ENCODE peak calls at places on chromosomes 1 and 21, in nine cellular contexts. N, F, S, U, T, J, H, O and P are unnamed samples.

GRCh38 chr1:56194911-56195310 is 384.5 kb downstream of the PLPP3 start:
- DNase-seq in N (no peak), F (peak), S (no peak), U (no peak), T (no peak), J (no peak), H (no peak), O (no peak), P (no peak)

GRCh38 chr1:162676767-162677166 is 44.5 kb downstream of the DDR2 start:
- DNase-seq in N (no peak), F (no peak), S (no peak), U (no peak), T (no peak), J (no peak), H (no peak), O (no peak), P (no peak)

GRCh38 chr1:4063516-4063915 is 163.4 kb upstream of the C1orf174 start:
- DNase-seq in N (no peak), F (no peak), S (no peak), U (no peak), T (peak), J (no peak), H (no peak), O (no peak), P (no peak)

GRCh38 chr1:33256701-33257387 is 552 bp downstream of the ZNF362 start:
- DNase-seq in N (peak), F (peak), S (peak), U (peak), T (peak), J (peak), H (peak), O (peak), P (peak)

GRCh38 chr1:208211901-208212843 is 32.0 kb downstream of the PLXNA2 start:
- DNase-seq in N (no peak), F (peak), S (no peak), U (no peak), T (no peak), J (no peak), H (no peak), O (no peak), P (no peak)

GRCh38 chr1:228830954-228831481 is 95.7 kb downstream of the RHOU start:
- DNase-seq in N (peak), F (peak), S (peak), U (no peak), T (no peak), J (peak), H (no peak), O (peak), P (peak)

GRCh38 chr1:237035759-237036158 is 6.2 kb upstream of the RYR2 start:
- DNase-seq in N (no peak), F (no peak), S (no peak), U (no peak), T (no peak), J (no peak), H (no peak), O (no peak), P (no peak)

GRCh38 chr1:29383972-29384371 is 147.7 kb downstream of the PTPRU start:
- DNase-seq in N (no peak), F (peak), S (peak), U (no peak), T (no peak), J (no peak), H (no peak), O (no peak), P (no peak)

GRCh38 chr1:229434641-229435051 is 752 bp upstream of the ACTA1 start:
- DNase-seq in N (no peak), F (no peak), S (no peak), U (no peak), T (no peak), J (no peak), H (no peak), O (no peak), P (no peak)

GRCh38 chr1:63299387-63299786 is 23.0 kb upstream of the FOXD3 start:
- DNase-seq in N (no peak), F (no peak), S (no peak), U (no peak), T (no peak), J (no peak), H (no peak), O (no peak), P (no peak)

GRCh38 chr1:84675106-84675505 is 15.2 kb downstream of the SSX2IP start:
- DNase-seq in N (no peak), F (no peak), S (no peak), U (no peak), T (no peak), J (no peak), H (no peak), O (no peak), P (no peak)

GRCh38 chr1:62508187-62508758 is 71.4 kb downstream of the USP1 start:
- DNase-seq in N (peak), F (peak), S (peak), U (no peak), T (no peak), J (peak), H (no peak), O (peak), P (peak)

GRCh38 chr21:43890042-43890441 is 25.0 kb downstream of the AGPAT3 start:
- DNase-seq in N (no peak), F (no peak), S (no peak), U (peak), T (no peak), J (no peak), H (no peak), O (no peak), P (no peak)

GRCh38 chr1:98289296-98289695 is 368.5 kb upstream of the DPYD start:
- DNase-seq in N (no peak), F (no peak), S (no peak), U (no peak), T (no peak), J (no peak), H (no peak), O (no peak), P (no peak)

GRCh38 chr1:89565521-89565920 is 40.9 kb downstream of the LRRC8B start:
- DNase-seq in N (no peak), F (no peak), S (no peak), U (no peak), T (no peak), J (no peak), H (no peak), O (no peak), P (no peak)

GRCh38 chr1:97630968-97631367 is 289.9 kb downstream of the DPYD start:
- DNase-seq in N (no peak), F (no peak), S (no peak), U (no peak), T (no peak), J (no peak), H (no peak), O (no peak), P (peak)

GRCh38 chr21:42524341-42525227 is 10.9 kb downstream of the SLC37A1 start:
- DNase-seq in N (peak), F (peak), S (peak), U (peak), T (peak), J (peak), H (no peak), O (no peak), P (no peak)

GRCh38 chr1:150012611-150013010 is 2.1 kb upstream of the OTUD7B start:
- DNase-seq in N (no peak), F (peak), S (no peak), U (no peak), T (no peak), J (no peak), H (no peak), O (no peak), P (no peak)

GRCh38 chr1:86499987-86500593 is 31.4 kb downstream of the CLCA1 start:
- DNase-seq in N (peak), F (peak), S (no peak), U (no peak), T (no peak), J (no peak), H (no peak), O (no peak), P (no peak)

GRCh38 chr1:60916926-60917325 is 165.4 kb upstream of the NFIA start:
- DNase-seq in N (no peak), F (no peak), S (no peak), U (no peak), T (no peak), J (no peak), H (no peak), O (no peak), P (no peak)

GRCh38 chr1:239819075-239819474 is 272.6 kb upstream of the FMN2 start:
- DNase-seq in N (no peak), F (no peak), S (no peak), U (no peak), T (no peak), J (no peak), H (no peak), O (no peak), P (no peak)

GRCh38 chr21:46081022-46081861 is 16.7 kb upstream of the COL6A2 start:
- DNase-seq in N (no peak), F (peak), S (no peak), U (peak), T (no peak), J (no peak), H (peak), O (no peak), P (no peak)

GRCh38 chr1:111756124-111756513 is 418 bp downstream of the DDX20 start:
- DNase-seq in N (no peak), F (no peak), S (no peak), U (no peak), T (no peak), J (no peak), H (no peak), O (no peak), P (no peak)

DNA sequence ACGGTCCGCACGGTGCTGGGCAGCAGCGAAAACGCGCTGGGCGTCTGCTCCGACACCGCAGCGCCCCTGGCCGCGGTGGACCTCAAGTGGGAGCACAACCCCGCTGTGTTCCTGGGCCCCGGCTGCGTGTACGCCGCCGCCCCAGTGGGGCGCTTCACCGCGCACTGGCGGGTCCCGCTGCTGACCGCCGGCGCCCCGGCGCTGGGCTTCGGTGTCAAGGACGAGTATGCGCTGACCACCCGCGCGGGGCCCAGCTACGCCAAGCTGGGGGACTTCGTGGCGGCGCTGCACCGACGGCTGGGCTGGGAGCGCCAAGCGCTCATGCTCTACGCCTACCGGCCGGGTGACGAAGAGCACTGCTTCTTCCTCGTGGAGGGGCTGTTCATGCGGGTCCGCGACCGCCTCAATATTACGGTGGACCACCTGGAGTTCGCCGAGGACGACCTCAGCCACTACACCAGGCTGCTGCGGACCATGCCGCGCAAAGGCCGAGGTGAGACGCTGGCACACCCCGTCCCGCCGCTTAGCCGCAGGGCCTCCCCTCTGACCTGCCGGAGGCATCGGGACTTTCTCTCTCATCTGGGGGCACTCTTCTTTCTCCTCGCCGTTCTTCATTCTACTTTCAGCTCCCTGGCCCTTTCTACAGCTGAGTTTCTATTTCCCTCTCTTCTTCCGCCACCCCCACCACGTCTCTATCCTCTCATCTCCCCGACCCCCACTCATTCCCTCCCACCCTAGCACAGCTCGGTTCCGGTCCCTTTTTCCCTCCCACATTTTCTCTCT is 1.0 kb downstream of the NPR1 start:
- DNase-seq in N (no peak), F (no peak), S (no peak), U (peak), T (no peak), J (peak), H (peak), O (no peak), P (no peak)
- TF ChIP-seq CTCF in N (no peak), F (no peak), S (peak), U (peak), T (no peak), J (peak), H (peak), O (no peak), P (no peak)

GRCh38 chr1:109878531-109878930 is 32.1 kb upstream of the CSF1 start:
- DNase-seq in N (no peak), F (no peak), S (no peak), U (no peak), T (no peak), J (no peak), H (no peak), O (no peak), P (no peak)

GRCh38 chr1:109876617-109877319 is 33.9 kb upstream of the CSF1 start:
- DNase-seq in N (no peak), F (peak), S (peak), U (no peak), T (no peak), J (no peak), H (no peak), O (no peak), P (no peak)

GRCh38 chr1:109877776-109878175 is 32.9 kb upstream of the CSF1 start:
- DNase-seq in N (no peak), F (no peak), S (no peak), U (no peak), T (no peak), J (no peak), H (no peak), O (no peak), P (no peak)

GRCh38 chr1:109875874-109876273 is 34.8 kb upstream of the CSF1 start:
- DNase-seq in N (no peak), F (no peak), S (no peak), U (no peak), T (no peak), J (no peak), H (no peak), O (no peak), P (no peak)

DNA sequence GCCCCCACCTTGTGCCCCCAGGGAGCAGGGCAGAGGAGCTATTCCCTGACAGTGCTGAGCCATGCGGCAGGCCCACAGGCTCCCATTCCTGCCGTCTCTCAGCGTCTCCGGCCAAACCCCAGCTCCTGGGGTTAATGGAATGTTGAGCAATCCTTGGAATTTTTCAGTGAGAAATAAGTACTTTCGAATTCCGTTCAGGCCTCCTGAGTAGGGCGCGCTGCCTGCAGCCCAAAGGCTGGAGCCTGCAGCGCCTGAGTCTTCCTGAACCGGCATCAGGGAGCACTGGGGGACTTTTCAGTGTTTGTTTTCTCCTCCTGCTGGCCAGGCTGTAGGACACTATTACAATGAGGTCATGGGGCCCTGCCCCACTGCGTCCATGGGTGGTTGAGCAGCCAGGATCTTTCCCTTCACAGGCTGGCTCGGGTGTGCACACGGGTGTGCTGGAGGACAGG is 33.3 kb upstream of the CSF1 start:
- DNase-seq in N (no peak), F (peak), S (peak), U (peak), T (no peak), J (peak), H (peak), O (no peak), P (peak)
- TF ChIP-seq CTCF in N (no peak), F (peak), S (peak), U (peak), T (peak), J (no peak), H (peak), O (no peak), P (peak)

DNA sequence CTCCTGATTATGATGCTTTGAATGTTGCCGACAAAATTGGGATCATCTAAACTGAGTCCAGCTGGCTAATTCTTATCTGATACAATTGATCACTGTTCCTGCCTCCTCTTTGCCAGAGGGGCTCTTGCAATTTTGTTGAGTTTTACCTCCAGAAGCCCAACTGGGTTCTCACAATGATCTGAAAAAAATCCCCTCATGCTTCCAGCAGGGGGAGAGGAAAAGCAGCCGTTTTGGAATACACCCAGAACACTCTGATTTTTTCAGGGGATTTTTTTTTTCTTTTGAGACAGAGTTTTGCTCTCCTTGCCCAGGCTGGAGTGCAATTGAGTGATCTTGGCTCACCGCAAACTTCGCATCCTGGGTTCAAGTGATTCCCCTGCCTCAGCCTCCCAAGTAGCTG is 13.9 kb upstream of the RERE start:
- DNase-seq in N (no peak), F (no peak), S (no peak), U (no peak), T (no peak), J (no peak), H (no peak), O (no peak), P (no peak)
- TF ChIP-seq CTCF in N (no peak), F (peak), S (peak), U (no peak), T (no peak), J (peak), H (no peak), O (no peak), P (peak)

GRCh38 chr1:174988539-174988938 is 11.2 kb upstream of the CACYBP start:
- DNase-seq in N (peak), F (no peak), S (no peak), U (no peak), T (no peak), J (no peak), H (no peak), O (no peak), P (no peak)
- TF ChIP-seq CTCF in N (no peak), F (no peak), S (no peak), U (no peak), T (no peak), J (no peak), H (no peak), O (no peak), P (no peak)

DNA sequence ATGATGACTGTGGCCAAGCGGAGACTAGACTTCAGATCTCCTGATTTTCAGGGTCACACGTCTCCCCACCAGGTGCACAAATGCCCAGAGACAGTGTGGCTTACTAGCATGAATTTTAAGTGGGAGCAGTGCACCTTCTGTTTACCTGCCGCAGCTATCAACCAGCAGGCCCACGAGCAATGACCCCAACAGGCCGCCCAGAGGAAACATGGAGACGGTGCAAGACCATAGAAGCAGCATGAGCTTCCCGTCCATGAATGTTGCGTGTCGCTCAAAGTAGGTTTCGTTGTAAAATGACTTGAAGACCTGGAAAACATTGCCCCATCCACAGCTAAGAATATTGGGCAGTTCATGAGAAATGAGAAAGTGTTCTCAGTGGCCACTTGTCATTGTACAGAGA is 3.5 kb downstream of the SLC2A7 start:
- DNase-seq in N (no peak), F (no peak), S (no peak), U (no peak), T (no peak), J (no peak), H (no peak), O (no peak), P (no peak)
- TF ChIP-seq CTCF in N (no peak), F (no peak), S (no peak), U (no peak), T (no peak), J (no peak), H (no peak), O (no peak), P (no peak)

DNA sequence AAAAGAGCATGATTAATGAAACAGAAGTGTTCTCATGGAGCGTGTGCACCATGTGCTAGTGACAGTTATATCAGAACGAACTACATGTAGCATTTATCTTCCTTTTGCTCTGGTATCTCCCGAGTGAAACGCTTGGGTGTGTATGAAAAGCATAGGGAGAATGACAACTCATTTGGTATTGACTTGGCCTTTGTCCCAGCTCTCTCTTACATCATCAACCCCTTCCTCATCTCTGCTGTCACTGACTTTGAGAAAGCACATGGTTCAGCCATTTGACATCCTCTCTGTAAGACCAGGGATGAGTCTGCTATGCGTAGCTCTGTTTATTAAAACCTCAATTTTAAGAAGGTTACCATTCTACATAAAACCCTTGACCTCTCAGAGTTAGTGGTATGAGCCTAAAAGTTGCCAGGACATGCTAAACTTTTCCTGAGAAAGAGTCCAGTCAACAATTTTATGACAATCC is 201.0 kb downstream of the NRIP1 start:
- DNase-seq in N (no peak), F (no peak), S (peak), U (no peak), T (no peak), J (no peak), H (no peak), O (no peak), P (no peak)
- TF ChIP-seq CTCF in N (no peak), F (no peak), S (no peak), U (no peak), T (no peak), J (no peak), H (no peak), O (no peak), P (no peak)

GRCh38 chr1:16048573-16049189 is 5.1 kb downstream of the CLCNKB start:
- DNase-seq in N (no peak), F (peak), S (no peak), U (no peak), T (no peak), J (peak), H (no peak), O (no peak), P (no peak)
- TF ChIP-seq CTCF in N (no peak), F (no peak), S (no peak), U (no peak), T (no peak), J (no peak), H (no peak), O (no peak), P (peak)

GRCh38 chr1:167439301-167439988 is 78.9 kb downstream of the CD247 start:
- DNase-seq in N (peak), F (no peak), S (peak), U (no peak), T (peak), J (peak), H (peak), O (no peak), P (no peak)
- TF ChIP-seq CTCF in N (no peak), F (no peak), S (peak), U (no peak), T (no peak), J (no peak), H (no peak), O (no peak), P (peak)